ENCODE peak calls at places on chromosome 12, in seven cellular contexts. V, H, W, S, U, X and Z are unnamed samples.

GRCh38 chr12:1369942-1370620 is 224.3 kb downstream of the FBXL14 start:
- DNase-seq in U (no peak), X (no peak), W (no peak), S (no peak), V (no peak), H (no peak), Z (no peak)

GRCh38 chr12:8709124-8709830 is 11.5 kb downstream of the RIMKLB start:
- DNase-seq in X (no peak), S (no peak), U (peak), W (no peak), H (no peak), V (no peak), Z (no peak)

GRCh38 chr12:75994069-75994740 is 37.4 kb downstream of the PHLDA1 start:
- DNase-seq in U (no peak), W (no peak), X (no peak), H (no peak), S (no peak), V (no peak), Z (no peak)

GRCh38 chr12:49636979-49637378 is 13.6 kb downstream of the PRPF40B start:
- DNase-seq in S (peak), X (peak), H (peak), U (peak), V (peak), W (peak), Z (peak)

GRCh38 chr12:52041695-52042123 is 9.5 kb upstream of the NR4A1 start:
- DNase-seq in U (no peak), S (peak), W (no peak), V (peak), X (no peak), H (no peak), Z (no peak)

GRCh38 chr12:71755146-71755892 is 656 bp downstream of the RAB21 start:
- DNase-seq in H (no peak), U (peak), S (peak), X (no peak), W (peak), V (no peak), Z (peak)

GRCh38 chr12:56188116-56188785 is 1.0 kb downstream of the SMARCC2 start:
- DNase-seq in U (no peak), X (no peak), H (no peak), V (no peak), S (no peak), W (no peak), Z (no peak)

GRCh38 chr12:106954462-106955376 is 988 bp upstream of the TMEM263 start:
- DNase-seq in X (no peak), H (peak), V (peak), W (no peak), U (peak), S (no peak), Z (no peak)

GRCh38 chr12:111034911-111035577 is 114.7 kb upstream of the MYL2 start:
- DNase-seq in H (peak), X (no peak), V (peak), S (no peak), U (no peak), W (no peak), Z (no peak)

GRCh38 chr12:93895096-93895460 is 217.9 kb downstream of the CRADD start:
- DNase-seq in W (no peak), H (no peak), U (no peak), X (no peak), S (no peak), V (no peak), Z (no peak)

GRCh38 chr12:67155863-67156262 is 113.3 kb upstream of the CAND1 start:
- DNase-seq in V (no peak), W (no peak), U (peak), X (no peak), H (no peak), S (no peak), Z (no peak)

GRCh38 chr12:104011265-104011664 is 38.7 kb downstream of the GLT8D2 start:
- DNase-seq in W (no peak), X (peak), U (peak), H (no peak), V (no peak), S (no peak), Z (peak)

GRCh38 chr12:79891506-79892162 is 43.3 kb downstream of the PPP1R12A start:
- DNase-seq in V (no peak), X (no peak), H (no peak), S (no peak), U (no peak), W (no peak), Z (no peak)

GRCh38 chr12:94147991-94148840 is at the start of gene PLXNC1:
- DNase-seq in U (no peak), W (peak), X (no peak), V (peak), H (peak), S (peak), Z (no peak)

GRCh38 chr12:32765906-32766305 is 10.2 kb upstream of the YARS2 start:
- DNase-seq in H (no peak), S (no peak), U (no peak), X (no peak), V (no peak), W (no peak), Z (no peak)

GRCh38 chr12:13247596-13247995 is 51.1 kb downstream of the EMP1 start:
- DNase-seq in U (no peak), S (no peak), V (no peak), X (no peak), W (no peak), H (no peak), Z (no peak)

GRCh38 chr12:10940389-10940788 is 1.3 kb upstream of the TAS2R14 start:
- DNase-seq in H (no peak), W (no peak), S (no peak), X (peak), U (peak), V (no peak), Z (no peak)

GRCh38 chr12:117143008-117143532 is 43.9 kb upstream of the TESC start:
- DNase-seq in X (no peak), H (peak), W (no peak), U (peak), V (no peak), S (no peak), Z (no peak)

GRCh38 chr12:83250866-83251265 is 564.2 kb downstream of the TMTC2 start:
- DNase-seq in V (no peak), U (no peak), H (no peak), X (no peak), W (no peak), S (no peak), Z (no peak)

GRCh38 chr12:81502912-81503695 is 256.0 kb downstream of the PPFIA2 start:
- DNase-seq in X (no peak), U (peak), S (no peak), V (no peak), W (no peak), H (no peak), Z (no peak)

GRCh38 chr12:54404061-54405004 is 14.7 kb downstream of the ITGA5 start:
- DNase-seq in V (peak), H (peak), W (no peak), X (no peak), S (peak), U (peak), Z (peak)

GRCh38 chr12:124683330-124683662 is 115.9 kb upstream of the NCOR2 start:
- DNase-seq in S (no peak), U (no peak), X (no peak), W (no peak), H (no peak), V (no peak), Z (no peak)

GRCh38 chr12:72574138-72574537 is 302.0 kb downstream of the TRHDE start:
- DNase-seq in S (no peak), V (no peak), W (no peak), U (no peak), H (peak), X (no peak), Z (no peak)

GRCh38 chr12:57983150-57983857 is 41.9 kb downstream of the ATP23 start:
- DNase-seq in U (peak), X (peak), W (peak), V (peak), H (peak), S (no peak), Z (peak)

GRCh38 chr12:128191380-128191779 is 75.6 kb upstream of the TMEM132C start:
- DNase-seq in V (no peak), H (no peak), X (no peak), S (no peak), W (no peak), U (no peak), Z (no peak)

GRCh38 chr12:127723236-127723635 is 543.7 kb upstream of the TMEM132C start:
- DNase-seq in X (no peak), V (no peak), S (no peak), U (no peak), H (no peak), W (no peak), Z (no peak)

GRCh38 chr12:132146772-132147422 is 2.6 kb downstream of the NOC4L start:
- DNase-seq in U (no peak), H (no peak), V (no peak), X (no peak), S (no peak), W (no peak), Z (no peak)

GRCh38 chr12:29198901-29199300 is 49.8 kb downstream of the FAR2 start:
- DNase-seq in W (no peak), H (no peak), V (no peak), U (no peak), S (no peak), X (no peak), Z (no peak)